ENCODE peak calls at places on chromosomes 16 and 17, in nine cellular contexts. G is T-helper 1 cell; B is fibroblast of the conjunctiva; A is Calu3; M is breast epithelium; E is activated CD4-positive, alpha-beta T cell treated with anti-CD3 and anti-CD28 coated beads, Interleukin-2, amount 50 U/mL, for 1 hour; Q is neural progenitor cell; S is A549; P is NCI-H1105. L is an unnamed sample.

GRCh38 chr16:23867566-23867965 is 31.8 kb downstream of the PRKCB start:
- DNase-seq in Q (no peak), P (no peak), E (no peak), M (no peak), B (no peak), G (no peak), S (no peak), A (no peak), L (no peak)

GRCh38 chr17:30229012-30229411 is 6.5 kb downstream of the SLC6A4 start:
- DNase-seq in E (no peak), G (no peak), M (no peak), Q (no peak), S (no peak), P (no peak), A (no peak), B (no peak), L (no peak)

GRCh38 chr17:70169707-70170597 is 620 bp downstream of the KCNJ2 start:
- DNase-seq in P (no peak), A (no peak), B (no peak), S (peak; percentile 4), E (no peak), G (no peak), M (no peak), Q (no peak), L (no peak)

GRCh38 chr17:57545836-57546305 is 199.2 kb downstream of the CCDC182 start:
- DNase-seq in G (no peak), P (peak; percentile 74), E (no peak), Q (no peak), M (no peak), A (no peak), S (no peak), B (no peak), L (no peak)

GRCh38 chr16:12551946-12552345 is 251.7 kb downstream of the CPPED1 start:
- DNase-seq in Q (peak; percentile 72), A (no peak), S (no peak), B (no peak), M (no peak), E (no peak), P (no peak), G (no peak), L (no peak)

GRCh38 chr16:46715769-46716305 is 26.4 kb downstream of the ORC6 start:
- DNase-seq in S (no peak), E (no peak), M (no peak), P (no peak), G (no peak), Q (no peak), B (no peak), A (no peak), L (no peak)

GRCh38 chr17:57086069-57086930 is 1.3 kb downstream of the AKAP1 start:
- DNase-seq in B (no peak), A (no peak), G (no peak), Q (peak; percentile 47), P (peak; percentile 30), M (no peak), S (peak; percentile 79), E (peak; percentile 16), L (peak; percentile 26)

GRCh38 chr17:56752263-56752662 is 81.5 kb downstream of the C17orf67 start:
- DNase-seq in A (no peak), M (no peak), B (no peak), G (no peak), S (no peak), P (no peak), Q (no peak), E (no peak), L (no peak)

GRCh38 chr17:74947041-74947754 is 11.5 kb downstream of the OTOP3 start:
- DNase-seq in E (no peak), M (no peak), S (no peak), G (no peak), A (no peak), Q (no peak), P (no peak), B (no peak), L (no peak)

GRCh38 chr17:41527076-41528023 is 758 bp downstream of the KRT19 start:
- DNase-seq in M (no peak), Q (peak; percentile 64), S (no peak), G (no peak), P (no peak), A (peak; percentile 80), E (no peak), B (no peak), L (no peak)

GRCh38 chr16:19691161-19691850 is 26.7 kb downstream of the KNOP1 start:
- DNase-seq in B (no peak), G (no peak), S (no peak), M (peak; percentile 37), E (no peak), Q (no peak), A (no peak), P (no peak), L (no peak)

GRCh38 chr16:15782573-15783365 is 74.1 kb downstream of the MYH11 start:
- DNase-seq in G (no peak), M (no peak), E (no peak), P (no peak), A (no peak), S (no peak), Q (peak; percentile 90), B (no peak), L (no peak)

GRCh38 chr17:57889892-57890856 is 40.3 kb upstream of the MRPS23 start:
- DNase-seq in S (peak; percentile 83), E (no peak), A (peak; percentile 55), B (peak; percentile 72), P (no peak), Q (no peak), M (peak; percentile 92), G (no peak), L (no peak)

GRCh38 chr16:87844374-87844733 is 25.0 kb downstream of the SLC7A5 start:
- DNase-seq in P (no peak), A (no peak), E (no peak), G (no peak), B (no peak), M (no peak), Q (peak; percentile 66), S (no peak), L (no peak)

GRCh38 chr17:7673239-7673638 is 14.1 kb downstream of the TP53 start:
- DNase-seq in Q (peak; percentile 34), G (no peak), A (peak; percentile 12), B (no peak), S (no peak), P (no peak), E (peak; percentile 24), M (no peak), L (no peak)

GRCh38 chr16:64882385-64882784 is 239.5 kb downstream of the CDH11 start:
- DNase-seq in P (no peak), E (no peak), A (no peak), B (no peak), G (no peak), Q (no peak), S (no peak), M (no peak), L (no peak)

GRCh38 chr17:64506201-64506575 is at the start of gene DDX5:
- DNase-seq in S (peak; percentile 97), A (peak; percentile 96), P (peak; percentile 97), G (peak; percentile 92), M (peak; percentile 97), Q (peak; percentile 99), B (peak; percentile 93), E (peak; percentile 98), L (peak; percentile 96)

GRCh38 chr17:68437979-68438877 is 19.1 kb downstream of the WIPI1 start:
- DNase-seq in Q (no peak), E (peak; percentile 31), M (no peak), P (no peak), S (no peak), A (peak; percentile 30), B (no peak), G (no peak), L (peak; percentile 62)

GRCh38 chr17:69761767-69762321 is 313.2 kb upstream of the KCNJ16 start:
- DNase-seq in P (no peak), M (no peak), B (peak; percentile 76), E (no peak), S (peak; percentile 77), G (no peak), A (no peak), Q (no peak), L (no peak)

GRCh38 chr16:88772871-88773811 is 11.9 kb downstream of the PIEZO1 start:
- DNase-seq in P (no peak), Q (peak; percentile 64), E (no peak), M (peak; percentile 55), A (no peak), G (no peak), S (no peak), B (peak; percentile 55), L (no peak)

GRCh38 chr16:89502319-89502843 is 5.8 kb upstream of the SPG7 start:
- DNase-seq in B (no peak), A (peak; percentile 90), M (no peak), E (no peak), G (no peak), Q (no peak), S (peak; percentile 85), P (no peak), L (no peak)

GRCh38 chr16:21301168-21301894 is 23.2 kb upstream of the CRYM start:
- DNase-seq in Q (peak; percentile 75), A (peak; percentile 92), M (peak; percentile 72), P (peak; percentile 36), E (peak; percentile 19), B (peak; percentile 58), S (peak; percentile 91), G (no peak), L (peak; percentile 82)

GRCh38 chr17:82127704-82128103 is 29.7 kb upstream of the FASN start:
- DNase-seq in A (no peak), P (no peak), B (no peak), G (no peak), S (no peak), M (no peak), Q (no peak), E (peak; percentile 41), L (no peak)

GRCh38 chr17:67528751-67529436 is 151.8 kb downstream of the PITPNC1 start:
- DNase-seq in G (no peak), E (no peak), B (peak; percentile 39), M (no peak), A (peak; percentile 82), P (peak; percentile 11), Q (peak; percentile 84), S (peak; percentile 81), L (no peak)

GRCh38 chr17:44345497-44346026 is 460 bp downstream of the GRN start:
- DNase-seq in M (peak; percentile 40), A (peak; percentile 78), E (peak; percentile 32), P (peak; percentile 68), G (no peak), Q (peak; percentile 91), B (peak; percentile 29), S (peak; percentile 82), L (no peak)

GRCh38 chr17:39738568-39738901 is 797 bp downstream of the GRB7 start:
- DNase-seq in P (peak; percentile 46), Q (peak; percentile 58), M (peak; percentile 76), S (peak; percentile 92), A (peak; percentile 100), G (peak; percentile 33), E (peak; percentile 57), B (no peak), L (peak; percentile 77)

GRCh38 chr17:18187816-18188761 is 4.5 kb downstream of the ALKBH5 start:
- DNase-seq in B (no peak), G (no peak), Q (no peak), S (no peak), M (no peak), P (no peak), E (no peak), A (no peak), L (no peak)

GRCh38 chr17:73365934-73366623 is 54.3 kb upstream of the CDC42EP4 start:
- DNase-seq in E (no peak), M (no peak), S (no peak), B (no peak), A (no peak), Q (peak; percentile 69), G (no peak), P (no peak), L (no peak)

L was measured in GM10248.